ENCODE peak calls at places on chromosomes 13 and 19, in ten cellular contexts. J, Y, E, O, I, T, U, D, H and R are unnamed samples. For H3K27me3, the result is how much of the 10 kb centered on the place peaks cover.

GRCh38 chr19:3057275-3057714 is 5.0 kb downstream of the TLE5 start:
- DNase-seq in J (peak), Y (peak), E (peak), O (peak), I (no peak), T (no peak), U (no peak), D (peak), H (peak), R (peak)

GRCh38 chr19:4575978-4576933 is 16.8 kb upstream of the SEMA6B start:
- DNase-seq in J (no peak), Y (peak), E (peak), O (peak), I (peak), T (peak), U (no peak), D (peak), H (peak), R (peak)

GRCh38 chr13:24834902-24835510 is 71.0 kb downstream of the RNF17 start:
- DNase-seq in J (no peak), Y (no peak), E (no peak), O (no peak), I (no peak), T (no peak), U (no peak), D (peak), H (no peak), R (no peak)

GRCh38 chr13:21573920-21574712 is 29.9 kb downstream of the MICU2 start:
- DNase-seq in J (no peak), Y (no peak), E (no peak), O (no peak), I (no peak), T (no peak), U (no peak), D (peak), H (no peak), R (peak)

GRCh38 chr19:49851456-49852259 is 699 bp downstream of the PTOV1 start:
- DNase-seq in J (no peak), Y (no peak), E (no peak), O (no peak), I (no peak), T (peak), U (no peak), D (peak), H (no peak), R (peak)

GRCh38 chr13:104597554-104598240 is 1531.5 kb upstream of the SLC10A2 start:
- DNase-seq in J (no peak), Y (no peak), E (no peak), O (no peak), I (no peak), T (peak), U (no peak), D (no peak), H (no peak), R (no peak)

GRCh38 chr19:927044-927706 is 1.3 kb downstream of the ARID3A start:
- DNase-seq in J (no peak), Y (peak), E (peak), O (peak), I (no peak), T (peak), U (no peak), D (peak), H (peak), R (peak)

GRCh38 chr13:88887045-88887662 is 1216.0 kb downstream of the SLITRK5 start:
- DNase-seq in J (no peak), Y (no peak), E (no peak), O (no peak), I (no peak), T (peak), U (no peak), D (no peak), H (no peak), R (no peak)

GRCh38 chr13:112767506-112768471 is 78.0 kb downstream of the ATP11A start:
- DNase-seq in J (no peak), Y (peak), E (no peak), O (no peak), I (no peak), T (no peak), U (no peak), D (no peak), H (no peak), R (no peak)

GRCh38 chr13:44303681-44304432 is 69.8 kb upstream of the SERP2 start:
- DNase-seq in J (no peak), Y (peak), E (peak), O (no peak), I (no peak), T (no peak), U (no peak), D (no peak), H (peak), R (no peak)

GRCh38 chr13:46543307-46543706 is 9.7 kb upstream of the LRCH1 start:
- DNase-seq in J (no peak), Y (no peak), E (no peak), O (no peak), I (no peak), T (no peak), U (no peak), D (no peak), H (no peak), R (no peak)

GRCh38 chr19:50377051-50377441 is 789 bp downstream of the NR1H2 start:
- DNase-seq in J (no peak), Y (no peak), E (peak), O (no peak), I (no peak), T (no peak), U (no peak), D (no peak), H (no peak), R (peak)

GRCh38 chr19:8004723-8005513 is 523 bp downstream of the ELAVL1 start:
- DNase-seq in J (no peak), Y (no peak), E (no peak), O (no peak), I (peak), T (no peak), U (no peak), D (peak), H (no peak), R (peak)

GRCh38 chr13:45436953-45437352 is 18.8 kb upstream of the SLC25A30 start:
- DNase-seq in J (no peak), Y (no peak), E (no peak), O (no peak), I (no peak), T (no peak), U (no peak), D (no peak), H (no peak), R (no peak)

GRCh38 chr13:109154546-109154945 is 525.1 kb downstream of the MYO16 start:
- DNase-seq in J (no peak), Y (no peak), E (no peak), O (no peak), I (no peak), T (no peak), U (no peak), D (no peak), H (no peak), R (no peak)

DNA sequence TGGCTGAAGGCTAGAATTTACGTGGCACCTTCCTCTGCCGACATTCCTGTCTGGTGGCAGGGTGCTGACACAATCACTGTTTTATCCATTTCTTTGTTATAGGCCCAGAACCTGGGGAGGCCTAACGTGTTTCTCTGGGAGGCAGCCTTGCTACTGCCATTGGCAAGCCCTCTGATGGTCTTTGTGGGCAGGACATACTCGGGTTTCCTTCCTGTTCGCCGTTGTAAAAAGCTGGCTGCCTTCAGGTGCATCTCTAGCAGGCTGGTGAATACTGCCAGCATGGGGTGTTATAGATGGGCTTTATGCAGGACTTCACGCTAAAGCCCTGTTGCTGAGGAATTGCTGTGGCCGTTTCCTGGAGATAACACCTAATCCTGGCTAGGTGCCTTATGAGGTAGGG is 28.1 kb downstream of the B3GLCT start:
- DNase-seq in J (no peak), Y (no peak), E (no peak), O (no peak), I (no peak), T (no peak), U (no peak), D (no peak), H (no peak), R (no peak)
- H3K4me3 ChIP-seq in J (no peak), Y (no peak), E (no peak), O (no peak), I (no peak), T (no peak), U (no peak), D (no peak), H (no peak), R (no peak)

GRCh38 chr19:1991018-1991390 is 24.5 kb downstream of the BTBD2 start:
- DNase-seq in J (no peak), Y (no peak), E (no peak), O (no peak), I (no peak), T (no peak), U (no peak), D (no peak), H (no peak), R (no peak)
- H3K27me3 ChIP-seq in J (under half), Y (under half), E (under half), O (under half), I (under half), T (under half), U (under half), D (under half), H (under half), R (under half)

GRCh38 chr19:12786950-12787349 is 4.3 kb upstream of the JUNB start:
- DNase-seq in J (no peak), Y (no peak), E (no peak), O (no peak), I (no peak), T (no peak), U (no peak), D (no peak), H (no peak), R (no peak)
- H3K4me3 ChIP-seq in J (no peak), Y (no peak), E (no peak), O (no peak), I (no peak), T (no peak), U (no peak), D (no peak), H (no peak), R (no peak)

GRCh38 chr19:46494115-46494935 is 1.3 kb downstream of the PNMA8B start:
- DNase-seq in J (no peak), Y (no peak), E (no peak), O (no peak), I (no peak), T (peak), U (no peak), D (no peak), H (no peak), R (peak)
- H3K27me3 ChIP-seq in J (under half), Y (half or more), E (under half), O (under half), I (under half), T (half or more), U (under half), D (under half), H (under half), R (half or more)

GRCh38 chr13:67619987-67620386 is 389.9 kb upstream of the PCDH9 start:
- DNase-seq in J (no peak), Y (no peak), E (no peak), O (no peak), I (peak), T (no peak), U (no peak), D (no peak), H (no peak), R (no peak)
- H3K4me3 ChIP-seq in J (no peak), Y (no peak), E (no peak), O (no peak), I (no peak), T (no peak), U (no peak), D (no peak), H (no peak), R (no peak)